ENCODE peak calls at places on chromosome 12, in seven cellular contexts. One of them, this sample, is unnamed.
A peak's percentile ranks its signal among the peaks of the same experiment; 100 is the strongest.

GRCh38 chr12:89451876-89452275 is 72.7 kb downstream of the GALNT4 start:
- DNase-seq in astrocyte: peak; percentile 76
- DNase-seq in AG09309: peak; percentile 71
- DNase-seq in cardiac muscle cell: peak; percentile 90
- DNase-seq in body of pancreas: no peak
- DNase-seq in uterus: peak; percentile 29
- DNase-seq in hepatocyte: peak; percentile 28
- DNase-seq in this sample: peak; percentile 66

GRCh38 chr12:32290411-32290810 is 108.9 kb upstream of the FGD4 start:
- DNase-seq in astrocyte: peak; percentile 68
- DNase-seq in AG09309: no peak
- DNase-seq in cardiac muscle cell: peak; percentile 19
- DNase-seq in body of pancreas: no peak
- DNase-seq in uterus: no peak
- DNase-seq in hepatocyte: no peak
- DNase-seq in this sample: peak; percentile 42

GRCh38 chr12:55718020-55718419 is 2.2 kb upstream of the RDH5 start:
- DNase-seq in astrocyte: peak; percentile 39
- DNase-seq in AG09309: no peak
- DNase-seq in cardiac muscle cell: peak; percentile 47
- DNase-seq in body of pancreas: no peak
- DNase-seq in uterus: no peak
- DNase-seq in hepatocyte: no peak
- DNase-seq in this sample: no peak

GRCh38 chr12:64253356-64253755 is 31.3 kb upstream of the KICS2 start:
- DNase-seq in astrocyte: no peak
- DNase-seq in AG09309: no peak
- DNase-seq in cardiac muscle cell: no peak
- DNase-seq in body of pancreas: no peak
- DNase-seq in uterus: no peak
- DNase-seq in hepatocyte: no peak
- DNase-seq in this sample: no peak

GRCh38 chr12:14774944-14775651 is 28.2 kb downstream of the WBP11 start:
- DNase-seq in astrocyte: peak; percentile 41
- DNase-seq in AG09309: peak; percentile 45
- DNase-seq in cardiac muscle cell: peak; percentile 70
- DNase-seq in body of pancreas: peak; percentile 64
- DNase-seq in uterus: peak; percentile 70
- DNase-seq in hepatocyte: peak; percentile 62
- DNase-seq in this sample: peak; percentile 80

GRCh38 chr12:19739195-19739776 is 300.0 kb downstream of the AEBP2 start:
- DNase-seq in astrocyte: peak; percentile 52
- DNase-seq in AG09309: peak; percentile 42
- DNase-seq in cardiac muscle cell: peak; percentile 87
- DNase-seq in body of pancreas: peak; percentile 68
- DNase-seq in uterus: peak; percentile 54
- DNase-seq in hepatocyte: peak; percentile 75
- DNase-seq in this sample: peak; percentile 89

GRCh38 chr12:96263449-96263902 is 69.3 kb downstream of the ELK3 start:
- DNase-seq in astrocyte: no peak
- DNase-seq in AG09309: no peak
- DNase-seq in cardiac muscle cell: peak; percentile 55
- DNase-seq in body of pancreas: peak; percentile 77
- DNase-seq in uterus: no peak
- DNase-seq in hepatocyte: peak; percentile 45
- DNase-seq in this sample: no peak

GRCh38 chr12:32261638-32262037 is 137.7 kb upstream of the FGD4 start:
- DNase-seq in astrocyte: no peak
- DNase-seq in AG09309: no peak
- DNase-seq in cardiac muscle cell: peak; percentile 19
- DNase-seq in body of pancreas: no peak
- DNase-seq in uterus: no peak
- DNase-seq in hepatocyte: no peak
- DNase-seq in this sample: peak; percentile 19

GRCh38 chr12:7797698-7798398 is 8.6 kb downstream of the NANOG start:
- DNase-seq in astrocyte: peak; percentile 10
- DNase-seq in AG09309: no peak
- DNase-seq in cardiac muscle cell: peak; percentile 24
- DNase-seq in body of pancreas: peak; percentile 60
- DNase-seq in uterus: no peak
- DNase-seq in hepatocyte: peak; percentile 37
- DNase-seq in this sample: peak; percentile 56

GRCh38 chr12:4283512-4284255 is 10.1 kb downstream of the CCND2 start:
- DNase-seq in astrocyte: no peak
- DNase-seq in AG09309: no peak
- DNase-seq in cardiac muscle cell: no peak
- DNase-seq in body of pancreas: no peak
- DNase-seq in uterus: no peak
- DNase-seq in hepatocyte: no peak
- DNase-seq in this sample: no peak

GRCh38 chr12:4282892-4283511 is 9.4 kb downstream of the CCND2 start:
- DNase-seq in astrocyte: no peak
- DNase-seq in AG09309: no peak
- DNase-seq in cardiac muscle cell: no peak
- DNase-seq in body of pancreas: no peak
- DNase-seq in uterus: no peak
- DNase-seq in hepatocyte: no peak
- DNase-seq in this sample: no peak

GRCh38 chr12:4280351-4281163 is 7.0 kb downstream of the CCND2 start:
- DNase-seq in astrocyte: no peak
- DNase-seq in AG09309: no peak
- DNase-seq in cardiac muscle cell: peak; percentile 25
- DNase-seq in body of pancreas: no peak
- DNase-seq in uterus: peak; percentile 55
- DNase-seq in hepatocyte: peak; percentile 47
- DNase-seq in this sample: no peak

GRCh38 chr12:4281173-4281654 is 7.7 kb downstream of the CCND2 start:
- DNase-seq in astrocyte: no peak
- DNase-seq in AG09309: no peak
- DNase-seq in cardiac muscle cell: peak; percentile 43
- DNase-seq in body of pancreas: no peak
- DNase-seq in uterus: peak; percentile 30
- DNase-seq in hepatocyte: peak; percentile 68
- DNase-seq in this sample: no peak

DNA sequence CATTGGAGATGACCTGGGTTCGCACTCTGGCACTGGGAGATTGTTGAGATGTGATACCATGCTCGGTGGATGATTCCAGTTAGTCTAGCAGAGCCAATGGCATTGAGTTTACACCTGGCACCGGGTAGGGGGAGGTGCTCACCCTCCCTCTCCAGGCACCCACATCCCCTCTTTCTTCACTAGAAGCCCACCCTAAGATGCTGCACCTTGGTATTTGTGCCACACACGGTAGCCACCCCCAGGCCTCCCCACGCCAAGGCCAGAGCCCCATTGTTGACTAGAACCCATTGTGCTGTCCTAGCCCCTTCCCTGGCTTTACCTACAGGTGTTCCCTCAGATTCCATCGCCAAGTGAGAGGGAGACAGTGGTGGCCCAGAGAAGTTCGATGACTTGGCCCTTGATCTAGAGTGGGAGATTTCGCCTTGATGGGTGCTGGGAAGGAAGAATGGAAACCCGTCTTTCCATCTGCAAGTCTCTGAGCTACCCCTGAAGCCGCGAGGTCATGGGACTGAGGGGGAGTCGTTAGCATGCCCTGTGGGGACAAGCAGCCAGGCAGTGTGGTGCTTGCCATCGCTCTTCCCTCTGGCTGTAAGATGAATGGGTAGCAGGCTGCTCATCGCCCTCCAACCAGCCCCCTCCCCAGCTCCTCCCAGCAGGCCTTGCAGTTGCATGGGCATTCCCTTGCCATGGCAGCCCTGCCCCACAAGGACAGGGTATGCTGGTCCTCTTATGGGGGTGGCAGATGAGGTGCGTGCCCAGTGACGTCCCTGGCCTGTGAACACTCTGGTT is 8.7 kb downstream of the CCND2 start:
- DNase-seq in astrocyte: no peak
- DNase-seq in AG09309: no peak
- DNase-seq in cardiac muscle cell: no peak
- DNase-seq in body of pancreas: no peak
- DNase-seq in uterus: no peak
- DNase-seq in hepatocyte: no peak
- DNase-seq in this sample: no peak
- TF ChIP-seq CTCF in astrocyte: no peak
- TF ChIP-seq CTCF in AG09309: no peak
- TF ChIP-seq CTCF in cardiac muscle cell: no peak
- TF ChIP-seq CTCF in body of pancreas: no peak
- TF ChIP-seq CTCF in uterus: no peak
- TF ChIP-seq CTCF in hepatocyte: no peak
- TF ChIP-seq CTCF in this sample: no peak

DNA sequence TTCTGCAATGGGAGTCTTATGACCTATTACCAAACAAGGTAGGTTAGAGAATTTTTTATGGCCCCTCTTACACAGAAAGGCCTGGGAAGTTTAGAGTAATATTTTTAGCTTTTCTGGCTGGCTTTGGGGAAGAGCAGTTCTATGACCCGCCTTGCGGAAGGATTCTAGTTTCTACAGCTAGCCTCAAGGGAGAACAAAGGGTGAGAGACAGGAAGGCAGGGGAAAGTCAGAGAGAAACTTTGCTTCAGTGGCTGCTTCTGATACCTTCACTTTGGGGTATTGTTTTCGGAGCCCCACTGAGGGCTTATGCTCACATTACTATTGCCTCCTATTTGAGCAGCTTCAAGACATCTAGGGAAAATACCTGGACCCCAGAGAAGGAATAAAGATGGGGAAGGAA is 80.7 kb upstream of the NUDT4 start:
- DNase-seq in astrocyte: no peak
- DNase-seq in AG09309: no peak
- DNase-seq in cardiac muscle cell: no peak
- DNase-seq in body of pancreas: no peak
- DNase-seq in uterus: no peak
- DNase-seq in hepatocyte: no peak
- DNase-seq in this sample: no peak
- H3K4me3 ChIP-seq in astrocyte: no peak overlapping the region
- H3K4me3 ChIP-seq in AG09309: no peak overlapping the region
- H3K4me3 ChIP-seq in cardiac muscle cell: no peak overlapping the region
- H3K4me3 ChIP-seq in body of pancreas: no peak overlapping the region
- H3K4me3 ChIP-seq in uterus: no peak overlapping the region
- H3K4me3 ChIP-seq in hepatocyte: no peak overlapping the region
- H3K4me3 ChIP-seq in this sample: no peak overlapping the region

GRCh38 chr12:44465139-44465538 is 411.0 kb downstream of the NELL2 start:
- DNase-seq in astrocyte: no peak
- DNase-seq in AG09309: no peak
- DNase-seq in cardiac muscle cell: no peak
- DNase-seq in body of pancreas: no peak
- DNase-seq in uterus: no peak
- DNase-seq in hepatocyte: peak; percentile 8
- DNase-seq in this sample: no peak
- TF ChIP-seq CTCF in astrocyte: no peak
- TF ChIP-seq CTCF in AG09309: no peak
- TF ChIP-seq CTCF in cardiac muscle cell: no peak
- TF ChIP-seq CTCF in body of pancreas: no peak
- TF ChIP-seq CTCF in uterus: no peak
- TF ChIP-seq CTCF in hepatocyte: peak; percentile 28
- TF ChIP-seq CTCF in this sample: no peak

GRCh38 chr12:81596558-81596957 is 162.6 kb downstream of the PPFIA2 start:
- DNase-seq in astrocyte: no peak
- DNase-seq in AG09309: no peak
- DNase-seq in cardiac muscle cell: no peak
- DNase-seq in body of pancreas: no peak
- DNase-seq in uterus: no peak
- DNase-seq in hepatocyte: no peak
- DNase-seq in this sample: no peak

DNA sequence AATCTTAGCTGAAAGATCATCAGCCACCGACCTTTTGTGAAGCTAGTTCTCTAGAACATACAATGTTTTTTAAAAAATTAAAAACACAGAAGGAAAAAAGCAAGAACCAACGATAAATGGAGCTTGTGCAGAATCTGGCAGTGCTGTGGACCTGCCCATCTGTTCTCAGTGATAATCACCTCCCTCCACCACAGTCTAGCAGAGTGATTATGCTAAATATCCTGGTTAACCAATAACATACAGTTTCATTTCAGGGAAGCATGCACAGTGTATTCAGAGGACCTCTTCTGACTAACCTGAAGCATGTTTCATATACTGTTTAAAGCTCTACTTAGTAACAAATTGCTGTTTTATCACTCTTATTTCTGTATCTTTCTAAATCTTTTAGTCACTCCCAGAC is 160.9 kb downstream of the PPFIA2 start:
- DNase-seq in astrocyte: no peak
- DNase-seq in AG09309: no peak
- DNase-seq in cardiac muscle cell: no peak
- DNase-seq in body of pancreas: no peak
- DNase-seq in uterus: no peak
- DNase-seq in hepatocyte: no peak
- DNase-seq in this sample: no peak
- H3K4me3 ChIP-seq in astrocyte: no peak overlapping the region
- H3K4me3 ChIP-seq in AG09309: no peak overlapping the region
- H3K4me3 ChIP-seq in cardiac muscle cell: peak overlapping the region; percentile 49
- H3K4me3 ChIP-seq in body of pancreas: no peak overlapping the region
- H3K4me3 ChIP-seq in uterus: no peak overlapping the region
- H3K4me3 ChIP-seq in hepatocyte: no peak overlapping the region
- H3K4me3 ChIP-seq in this sample: no peak overlapping the region

GRCh38 chr12:119780786-119781434 is 96.2 kb downstream of the CIT start:
- DNase-seq in astrocyte: peak; percentile 26
- DNase-seq in AG09309: no peak
- DNase-seq in cardiac muscle cell: peak; percentile 56
- DNase-seq in body of pancreas: peak; percentile 67
- DNase-seq in uterus: peak; percentile 23
- DNase-seq in hepatocyte: peak; percentile 82
- DNase-seq in this sample: peak; percentile 63
- TF ChIP-seq CTCF in astrocyte: peak; percentile 91
- TF ChIP-seq CTCF in AG09309: peak; percentile 81
- TF ChIP-seq CTCF in cardiac muscle cell: peak; percentile 89
- TF ChIP-seq CTCF in body of pancreas: peak; percentile 50
- TF ChIP-seq CTCF in uterus: peak; percentile 53
- TF ChIP-seq CTCF in hepatocyte: peak; percentile 90
- TF ChIP-seq CTCF in this sample: peak; percentile 86